ENCODE peak calls at places on chromosomes 11 and 22, in eight cellular contexts. C, W, Y, L, D, S, Q and V are unnamed samples.

GRCh38 chr11:114197799-114198500 is 98.2 kb upstream of the NNMT start:
- DNase-seq in L (no peak), C (peak), W (no peak), Y (peak), D (no peak), Q (peak), S (no peak), V (no peak)

GRCh38 chr11:65224939-65225283 is 36.9 kb upstream of the POLA2 start:
- DNase-seq in Q (peak), C (peak), Y (peak), D (no peak), W (peak), S (no peak), L (no peak), V (peak)

GRCh38 chr11:113773092-113773415 is 438 bp downstream of the ZW10 start:
- DNase-seq in D (no peak), L (no peak), W (no peak), C (peak), Q (peak), S (no peak), Y (no peak), V (no peak)

GRCh38 chr11:122101625-122102291 is 14.3 kb downstream of the BLID start:
- DNase-seq in Q (peak), L (no peak), Y (peak), D (no peak), C (peak), S (no peak), W (no peak), V (peak)

GRCh38 chr11:130601141-130601540 is 152.7 kb downstream of the ADAMTS15 start:
- DNase-seq in Q (peak), S (no peak), C (peak), L (no peak), D (no peak), Y (no peak), W (no peak), V (no peak)

GRCh38 chr22:49590851-49591445 is 236.7 kb downstream of the BRD1 start:
- DNase-seq in W (no peak), Y (no peak), S (no peak), C (no peak), L (no peak), D (no peak), Q (no peak), V (no peak)

GRCh38 chr11:63931045-63931444 is 7.8 kb upstream of the NAA40 start:
- DNase-seq in L (no peak), S (no peak), C (no peak), W (no peak), Q (no peak), Y (no peak), D (no peak), V (no peak)

GRCh38 chr11:124481365-124482323 is 36.1 kb upstream of the OR8B8 start:
- DNase-seq in D (no peak), Q (peak), L (no peak), W (no peak), S (no peak), C (peak), Y (peak), V (peak)

GRCh38 chr22:23070418-23071162 is at the start of gene GNAZ:
- DNase-seq in Y (no peak), C (peak), D (no peak), W (no peak), S (no peak), Q (no peak), L (no peak), V (no peak)

GRCh38 chr11:127202105-127202504 is 201.5 kb upstream of the KIRREL3 start:
- DNase-seq in S (no peak), D (no peak), Y (no peak), C (no peak), W (no peak), Q (no peak), L (no peak), V (no peak)

GRCh38 chr11:102408339-102408738 is 44.2 kb downstream of the TMEM123 start:
- DNase-seq in L (no peak), Q (no peak), S (no peak), Y (no peak), C (no peak), W (no peak), D (no peak), V (no peak)